ENCODE peak calls at places on chromosomes 5 and 9, in seven cellular contexts. R, S, M, F, H, E and Y are unnamed samples.

GRCh38 chr5:67677422-67677970 is 480.9 kb upstream of the CD180 start:
- DNase-seq in R (no peak), S (no peak), M (no peak), F (no peak), H (no peak), E (no peak), Y (no peak)

GRCh38 chr9:26245072-26245471 is 566.8 kb upstream of the TUSC1 start:
- DNase-seq in R (no peak), S (no peak), M (no peak), F (no peak), H (no peak), E (no peak), Y (no peak)

GRCh38 chr5:150486402-150487198 is 21.3 kb upstream of the NDST1 start:
- DNase-seq in R (peak), S (peak), M (peak), F (peak), H (no peak), E (peak), Y (no peak)

GRCh38 chr5:103473725-103474124 is 88.9 kb downstream of the NUDT12 start:
- DNase-seq in R (no peak), S (no peak), M (no peak), F (no peak), H (no peak), E (no peak), Y (no peak)

GRCh38 chr9:80899208-80899607 is 790.1 kb downstream of the TLE1 start:
- DNase-seq in R (no peak), S (no peak), M (no peak), F (no peak), H (no peak), E (no peak), Y (no peak)

GRCh38 chr5:38556599-38557308 is at the start of gene LIFR:
- DNase-seq in R (peak), S (no peak), M (peak), F (peak), H (no peak), E (peak), Y (peak)

GRCh38 chr5:82174128-82174918 is 103.8 kb downstream of the RPS23 start:
- DNase-seq in R (peak), S (peak), M (peak), F (peak), H (no peak), E (peak), Y (peak)

GRCh38 chr9:98642661-98643312 is 65.9 kb downstream of the GABBR2 start:
- DNase-seq in R (no peak), S (no peak), M (no peak), F (no peak), H (no peak), E (no peak), Y (no peak)

GRCh38 chr5:76685598-76686169 is 30.2 kb upstream of the F2R start:
- DNase-seq in R (no peak), S (no peak), M (no peak), F (no peak), H (no peak), E (no peak), Y (no peak)

GRCh38 chr5:59036274-59036961 is 453.5 kb downstream of the RAB3C start:
- DNase-seq in R (no peak), S (no peak), M (no peak), F (no peak), H (no peak), E (peak), Y (no peak)

GRCh38 chr9:28774433-28775029 is 1201.2 kb upstream of the C9orf72 start:
- DNase-seq in R (no peak), S (no peak), M (peak), F (peak), H (no peak), E (peak), Y (no peak)

GRCh38 chr9:87503970-87504369 is 6.3 kb downstream of the DAPK1 start:
- DNase-seq in R (no peak), S (no peak), M (no peak), F (no peak), H (no peak), E (no peak), Y (no peak)

GRCh38 chr9:69221036-69221435 is 47.0 kb downstream of the TJP2 start:
- DNase-seq in R (no peak), S (no peak), M (no peak), F (no peak), H (no peak), E (no peak), Y (no peak)

GRCh38 chr9:69229367-69229766 is 55.3 kb downstream of the TJP2 start:
- DNase-seq in R (no peak), S (no peak), M (no peak), F (no peak), H (no peak), E (no peak), Y (no peak)

GRCh38 chr9:69218166-69218565 is 44.1 kb downstream of the TJP2 start:
- DNase-seq in R (no peak), S (no peak), M (no peak), F (no peak), H (no peak), E (no peak), Y (no peak)

GRCh38 chr9:69222953-69223352 is 48.9 kb downstream of the TJP2 start:
- DNase-seq in R (no peak), S (no peak), M (no peak), F (no peak), H (no peak), E (no peak), Y (no peak)

DNA sequence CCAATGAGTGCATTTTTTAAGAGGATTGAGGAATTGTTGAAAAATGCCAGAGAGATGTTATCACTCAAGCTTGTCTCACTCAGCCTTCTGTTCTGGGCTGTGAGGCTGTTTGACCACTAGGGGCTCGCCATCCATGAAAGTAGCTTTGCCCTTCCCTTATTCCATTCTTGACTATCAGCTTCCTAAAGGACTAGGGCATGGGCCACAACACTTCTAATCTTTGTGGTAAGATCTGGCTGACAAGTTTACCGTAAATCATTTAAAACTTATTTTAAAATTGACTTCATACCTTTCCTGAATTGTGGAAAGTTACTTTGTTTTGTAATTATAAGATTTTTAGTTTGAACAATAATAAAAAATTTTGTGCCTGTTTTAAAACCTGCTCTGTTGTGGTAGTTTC is 49.5 kb downstream of the TJP2 start:
- DNase-seq in R (peak), S (no peak), M (peak), F (peak), H (no peak), E (peak), Y (no peak)
- TF ChIP-seq CTCF in R (peak), S (no peak), M (peak), F (peak), H (no peak), E (peak), Y (no peak)

GRCh38 chr5:146451411-146451810 is 4.3 kb downstream of the TCERG1 start:
- DNase-seq in R (no peak), S (no peak), M (no peak), F (no peak), H (no peak), E (no peak), Y (no peak)
- TF ChIP-seq CTCF in R (peak), S (no peak), M (no peak), F (peak), H (no peak), E (no peak), Y (no peak)

GRCh38 chr9:115373000-115373709 is 255.2 kb upstream of the TNC start:
- DNase-seq in R (no peak), S (no peak), M (peak), F (peak), H (no peak), E (peak), Y (peak)
- TF ChIP-seq CTCF in R (no peak), S (no peak), M (no peak), F (no peak), H (no peak), E (peak), Y (no peak)

GRCh38 chr9:36995927-36996471 is 38.1 kb downstream of the PAX5 start:
- DNase-seq in R (peak), S (peak), M (peak), F (peak), H (no peak), E (peak), Y (no peak)
- TF ChIP-seq CTCF in R (peak), S (peak), M (peak), F (peak), H (no peak), E (peak), Y (no peak)

GRCh38 chr5:11230890-11231289 is 469.9 kb upstream of the DAP start:
- DNase-seq in R (no peak), S (no peak), M (no peak), F (no peak), H (no peak), E (no peak), Y (no peak)
- TF ChIP-seq CTCF in R (no peak), S (no peak), M (no peak), F (no peak), H (no peak), E (no peak), Y (no peak)

GRCh38 chr9:123063896-123064295 is 30.4 kb downstream of the GPR21 start:
- DNase-seq in R (no peak), S (no peak), M (no peak), F (no peak), H (no peak), E (no peak), Y (no peak)

GRCh38 chr9:123062306-123063171 is 29.1 kb downstream of the GPR21 start:
- DNase-seq in R (no peak), S (no peak), M (no peak), F (no peak), H (no peak), E (no peak), Y (no peak)

GRCh38 chr9:123061216-123061615 is 27.7 kb downstream of the GPR21 start:
- DNase-seq in R (no peak), S (no peak), M (no peak), F (no peak), H (no peak), E (no peak), Y (no peak)

GRCh38 chr9:123064662-123065061 is 31.2 kb downstream of the GPR21 start:
- DNase-seq in R (no peak), S (no peak), M (no peak), F (no peak), H (no peak), E (no peak), Y (no peak)

GRCh38 chr9:123063172-123063508 is 29.7 kb downstream of the GPR21 start:
- DNase-seq in R (no peak), S (no peak), M (no peak), F (no peak), H (no peak), E (no peak), Y (no peak)
- TF ChIP-seq CTCF in R (no peak), S (no peak), M (no peak), F (no peak), H (no peak), E (no peak), Y (no peak)

GRCh38 chr9:69548676-69549075 is 123.5 kb downstream of the APBA1 start:
- DNase-seq in R (no peak), S (no peak), M (no peak), F (no peak), H (no peak), E (no peak), Y (no peak)

GRCh38 chr9:69542048-69542447 is 130.1 kb downstream of the APBA1 start:
- DNase-seq in R (no peak), S (no peak), M (no peak), F (no peak), H (no peak), E (no peak), Y (no peak)

GRCh38 chr9:69542942-69543704 is 129.0 kb downstream of the APBA1 start:
- DNase-seq in R (no peak), S (no peak), M (no peak), F (no peak), H (no peak), E (no peak), Y (no peak)

GRCh38 chr9:69549310-69550202 is 122.6 kb downstream of the APBA1 start:
- DNase-seq in R (no peak), S (no peak), M (peak), F (peak), H (no peak), E (peak), Y (no peak)

GRCh38 chr9:69546265-69546664 is 125.9 kb downstream of the APBA1 start:
- DNase-seq in R (no peak), S (no peak), M (no peak), F (no peak), H (no peak), E (peak), Y (no peak)
- TF ChIP-seq CTCF in R (no peak), S (no peak), M (no peak), F (no peak), H (no peak), E (peak), Y (no peak)

GRCh38 chr5:146426853-146427618 is 20.1 kb upstream of the TCERG1 start:
- DNase-seq in R (no peak), S (no peak), M (peak), F (peak), H (no peak), E (peak), Y (no peak)
- TF ChIP-seq CTCF in R (peak), S (peak), M (peak), F (peak), H (peak), E (peak), Y (no peak)